ENCODE peak calls at places on chromosome 13, in six cellular contexts. One of them, this sample, is unnamed.

GRCh38 chr13:51318876-51319275 is 20.6 kb upstream of the SERPINE3 start:
- DNase-seq in HCT116: no peak
- DNase-seq in Calu3: no peak
- DNase-seq in midbrain: no peak
- DNase-seq in BJ: no peak
- DNase-seq in T-cell: no peak
- DNase-seq in this sample: peak

GRCh38 chr13:49995535-49996165 is 1.2 kb upstream of the TRIM13 start:
- DNase-seq in HCT116: no peak
- DNase-seq in Calu3: no peak
- DNase-seq in midbrain: no peak
- DNase-seq in BJ: no peak
- DNase-seq in T-cell: no peak
- DNase-seq in this sample: no peak

GRCh38 chr13:73715910-73716257 is 418.3 kb downstream of the KLF12 start:
- DNase-seq in HCT116: no peak
- DNase-seq in Calu3: no peak
- DNase-seq in midbrain: no peak
- DNase-seq in BJ: no peak
- DNase-seq in T-cell: no peak
- DNase-seq in this sample: no peak

GRCh38 chr13:56349866-56350265 is 790.9 kb upstream of the PRR20A start:
- DNase-seq in HCT116: no peak
- DNase-seq in Calu3: no peak
- DNase-seq in midbrain: no peak
- DNase-seq in BJ: no peak
- DNase-seq in T-cell: no peak
- DNase-seq in this sample: no peak

GRCh38 chr13:98937911-98938381 is 39.9 kb downstream of the DOCK9 start:
- DNase-seq in HCT116: no peak
- DNase-seq in Calu3: no peak
- DNase-seq in midbrain: no peak
- DNase-seq in BJ: no peak
- DNase-seq in T-cell: no peak
- DNase-seq in this sample: no peak

GRCh38 chr13:72680353-72680752 is 47.1 kb downstream of the MZT1 start:
- DNase-seq in HCT116: no peak
- DNase-seq in Calu3: no peak
- DNase-seq in midbrain: no peak
- DNase-seq in BJ: no peak
- DNase-seq in T-cell: no peak
- DNase-seq in this sample: no peak

GRCh38 chr13:46559272-46559805 is 6.4 kb downstream of the LRCH1 start:
- DNase-seq in HCT116: no peak
- DNase-seq in Calu3: no peak
- DNase-seq in midbrain: no peak
- DNase-seq in BJ: no peak
- DNase-seq in T-cell: no peak
- DNase-seq in this sample: no peak

GRCh38 chr13:60312851-60313505 is 84.0 kb upstream of the TDRD3 start:
- DNase-seq in HCT116: no peak
- DNase-seq in Calu3: no peak
- DNase-seq in midbrain: no peak
- DNase-seq in BJ: no peak
- DNase-seq in T-cell: no peak
- DNase-seq in this sample: no peak

GRCh38 chr13:98103942-98104880 is 38.7 kb upstream of the FARP1 start:
- DNase-seq in HCT116: no peak
- DNase-seq in Calu3: no peak
- DNase-seq in midbrain: no peak
- DNase-seq in BJ: no peak
- DNase-seq in T-cell: no peak
- DNase-seq in this sample: no peak

GRCh38 chr13:45859682-45860081 is 8.1 kb upstream of the SIAH3 start:
- DNase-seq in HCT116: no peak
- DNase-seq in Calu3: no peak
- DNase-seq in midbrain: no peak
- DNase-seq in BJ: no peak
- DNase-seq in T-cell: no peak
- DNase-seq in this sample: no peak

GRCh38 chr13:36332986-36333385 is 13.2 kb downstream of the SPART start:
- DNase-seq in HCT116: no peak
- DNase-seq in Calu3: no peak
- DNase-seq in midbrain: no peak
- DNase-seq in BJ: no peak
- DNase-seq in T-cell: no peak
- DNase-seq in this sample: no peak

GRCh38 chr13:28000567-28000966 is 12.1 kb upstream of the URAD start:
- DNase-seq in HCT116: no peak
- DNase-seq in Calu3: no peak
- DNase-seq in midbrain: no peak
- DNase-seq in BJ: no peak
- DNase-seq in T-cell: no peak
- DNase-seq in this sample: no peak

GRCh38 chr13:25372275-25373081 is 704 bp downstream of the ATP8A2 start:
- DNase-seq in HCT116: no peak
- DNase-seq in Calu3: no peak
- DNase-seq in midbrain: peak
- DNase-seq in BJ: no peak
- DNase-seq in T-cell: no peak
- DNase-seq in this sample: no peak

GRCh38 chr13:26709461-26709860 is 51.1 kb downstream of the GPR12 start:
- DNase-seq in HCT116: no peak
- DNase-seq in Calu3: no peak
- DNase-seq in midbrain: no peak
- DNase-seq in BJ: no peak
- DNase-seq in T-cell: no peak
- DNase-seq in this sample: no peak

GRCh38 chr13:113138792-113139551 is 16.4 kb downstream of the F10 start:
- DNase-seq in HCT116: no peak
- DNase-seq in Calu3: no peak
- DNase-seq in midbrain: no peak
- DNase-seq in BJ: no peak
- DNase-seq in T-cell: no peak
- DNase-seq in this sample: no peak

GRCh38 chr13:25743426-25743825 is 308.4 kb downstream of the SHISA2 start:
- DNase-seq in HCT116: no peak
- DNase-seq in Calu3: no peak
- DNase-seq in midbrain: no peak
- DNase-seq in BJ: no peak
- DNase-seq in T-cell: no peak
- DNase-seq in this sample: no peak

GRCh38 chr13:114275309-114275708 is 6.1 kb upstream of the UPF3A start:
- DNase-seq in HCT116: no peak
- DNase-seq in Calu3: no peak
- DNase-seq in midbrain: peak
- DNase-seq in BJ: no peak
- DNase-seq in T-cell: no peak
- DNase-seq in this sample: no peak

GRCh38 chr13:98677398-98677797 is 75.1 kb downstream of the SLC15A1 start:
- DNase-seq in HCT116: no peak
- DNase-seq in Calu3: no peak
- DNase-seq in midbrain: peak
- DNase-seq in BJ: no peak
- DNase-seq in T-cell: no peak
- DNase-seq in this sample: no peak

GRCh38 chr13:109389892-109390345 is 396.5 kb downstream of the IRS2 start:
- DNase-seq in HCT116: no peak
- DNase-seq in Calu3: no peak
- DNase-seq in midbrain: no peak
- DNase-seq in BJ: no peak
- DNase-seq in T-cell: no peak
- DNase-seq in this sample: no peak

GRCh38 chr13:113880651-113881611 is 17.1 kb upstream of the GAS6 start:
- DNase-seq in HCT116: no peak
- DNase-seq in Calu3: no peak
- DNase-seq in midbrain: no peak
- DNase-seq in BJ: no peak
- DNase-seq in T-cell: peak
- DNase-seq in this sample: peak

GRCh38 chr13:33169273-33169980 is 116.1 kb downstream of the STARD13 start:
- DNase-seq in HCT116: no peak
- DNase-seq in Calu3: no peak
- DNase-seq in midbrain: no peak
- DNase-seq in BJ: no peak
- DNase-seq in T-cell: no peak
- DNase-seq in this sample: no peak

GRCh38 chr13:75896271-75896670 is 260.1 kb downstream of the LMO7 start:
- DNase-seq in HCT116: no peak
- DNase-seq in Calu3: no peak
- DNase-seq in midbrain: no peak
- DNase-seq in BJ: no peak
- DNase-seq in T-cell: no peak
- DNase-seq in this sample: no peak

GRCh38 chr13:32829269-32829668 is 187.0 kb upstream of the KL start:
- DNase-seq in HCT116: no peak
- DNase-seq in Calu3: no peak
- DNase-seq in midbrain: no peak
- DNase-seq in BJ: no peak
- DNase-seq in T-cell: no peak
- DNase-seq in this sample: no peak

GRCh38 chr13:44523176-44524017 is 52.7 kb downstream of the TSC22D1 start:
- DNase-seq in HCT116: peak
- DNase-seq in Calu3: no peak
- DNase-seq in midbrain: no peak
- DNase-seq in BJ: peak
- DNase-seq in T-cell: no peak
- DNase-seq in this sample: no peak

GRCh38 chr13:31012285-31013024 is 80.0 kb downstream of the TEX26 start:
- DNase-seq in HCT116: no peak
- DNase-seq in Calu3: peak
- DNase-seq in midbrain: no peak
- DNase-seq in BJ: no peak
- DNase-seq in T-cell: no peak
- DNase-seq in this sample: no peak

GRCh38 chr13:32731576-32731975 is 145.3 kb downstream of the PDS5B start:
- DNase-seq in HCT116: no peak
- DNase-seq in Calu3: no peak
- DNase-seq in midbrain: no peak
- DNase-seq in BJ: no peak
- DNase-seq in T-cell: no peak
- DNase-seq in this sample: no peak

GRCh38 chr13:29905845-29906244 is 55.4 kb upstream of the UBL3 start:
- DNase-seq in HCT116: no peak
- DNase-seq in Calu3: peak
- DNase-seq in midbrain: peak
- DNase-seq in BJ: no peak
- DNase-seq in T-cell: no peak
- DNase-seq in this sample: peak

GRCh38 chr13:60647547-60647946 is 250.5 kb downstream of the TDRD3 start:
- DNase-seq in HCT116: no peak
- DNase-seq in Calu3: no peak
- DNase-seq in midbrain: no peak
- DNase-seq in BJ: no peak
- DNase-seq in T-cell: no peak
- DNase-seq in this sample: no peak

GRCh38 chr13:112990783-112991182 is 21.8 kb downstream of the MCF2L start:
- DNase-seq in HCT116: no peak
- DNase-seq in Calu3: peak
- DNase-seq in midbrain: no peak
- DNase-seq in BJ: no peak
- DNase-seq in T-cell: no peak
- DNase-seq in this sample: no peak

GRCh38 chr13:50323440-50324070 is 308.3 kb downstream of the KCNRG start:
- DNase-seq in HCT116: peak
- DNase-seq in Calu3: no peak
- DNase-seq in midbrain: no peak
- DNase-seq in BJ: peak
- DNase-seq in T-cell: no peak
- DNase-seq in this sample: no peak

GRCh38 chr13:98821372-98822237 is 69.1 kb upstream of the SLC15A1 start:
- DNase-seq in HCT116: no peak
- DNase-seq in Calu3: no peak
- DNase-seq in midbrain: no peak
- DNase-seq in BJ: peak
- DNase-seq in T-cell: no peak
- DNase-seq in this sample: no peak

GRCh38 chr13:72875233-72875632 is 93.3 kb downstream of the PIBF1 start:
- DNase-seq in HCT116: no peak
- DNase-seq in Calu3: no peak
- DNase-seq in midbrain: no peak
- DNase-seq in BJ: no peak
- DNase-seq in T-cell: no peak
- DNase-seq in this sample: no peak

GRCh38 chr13:104984296-104984818 is 1551.1 kb downstream of the EFNB2 start:
- DNase-seq in HCT116: no peak
- DNase-seq in Calu3: no peak
- DNase-seq in midbrain: peak
- DNase-seq in BJ: no peak
- DNase-seq in T-cell: peak
- DNase-seq in this sample: no peak

GRCh38 chr13:73230714-73231113 is 171.9 kb downstream of the KLF5 start:
- DNase-seq in HCT116: no peak
- DNase-seq in Calu3: no peak
- DNase-seq in midbrain: no peak
- DNase-seq in BJ: no peak
- DNase-seq in T-cell: peak
- DNase-seq in this sample: no peak

GRCh38 chr13:114099191-114099590 is 33.2 kb downstream of the RASA3 start:
- DNase-seq in HCT116: peak
- DNase-seq in Calu3: peak
- DNase-seq in midbrain: peak
- DNase-seq in BJ: peak
- DNase-seq in T-cell: no peak
- DNase-seq in this sample: no peak

GRCh38 chr13:98829541-98829940 is 77.1 kb upstream of the SLC15A1 start:
- DNase-seq in HCT116: no peak
- DNase-seq in Calu3: no peak
- DNase-seq in midbrain: no peak
- DNase-seq in BJ: no peak
- DNase-seq in T-cell: no peak
- DNase-seq in this sample: no peak